ENCODE peak calls at places on chromosome 17, in nine cellular contexts. N is fibroblast of lung, O is AG04449, Y is tibial artery, K is heart left ventricle, X is HepG2, P is HCT116, V is A549, D is epithelial cell of esophagus. B is an unnamed sample.

GRCh38 chr17:78818932-78819331 is 21.7 kb downstream of the USP36 start:
- DNase-seq in N (no peak), O (no peak), Y (no peak), K (no peak), X (no peak), P (no peak), V (no peak), D (no peak), B (no peak)

GRCh38 chr17:35640977-35641526 is 53.9 kb downstream of the AP2B1 start:
- DNase-seq in N (no peak), O (no peak), Y (no peak), K (no peak), X (no peak), P (no peak), V (no peak), D (no peak), B (no peak)

GRCh38 chr17:72466199-72466598 is 345.4 kb downstream of the SOX9 start:
- DNase-seq in N (peak; percentile 81), O (no peak), Y (peak; percentile 27), K (no peak), X (peak; percentile 48), P (no peak), V (peak; percentile 95), D (peak; percentile 98), B (peak; percentile 90)

GRCh38 chr17:41689497-41690299 is 1.0 kb downstream of the EIF1 start:
- DNase-seq in N (peak; percentile 59), O (no peak), Y (no peak), K (no peak), X (peak; percentile 69), P (no peak), V (peak; percentile 79), D (peak; percentile 48), B (no peak)

GRCh38 chr17:82559779-82560642 is 40.5 kb downstream of the FOXK2 start:
- DNase-seq in N (no peak), O (no peak), Y (no peak), K (no peak), X (no peak), P (no peak), V (no peak), D (no peak), B (no peak)

GRCh38 chr17:49035470-49036269 is 38.5 kb downstream of the IGF2BP1 start:
- DNase-seq in N (peak; percentile 33), O (no peak), Y (peak; percentile 69), K (no peak), X (no peak), P (peak; percentile 82), V (peak; percentile 67), D (peak; percentile 49), B (peak; percentile 10)

GRCh38 chr17:40596261-40596919 is 31.1 kb upstream of the CCR7 start:
- DNase-seq in N (no peak), O (no peak), Y (no peak), K (no peak), X (peak; percentile 62), P (peak; percentile 19), V (peak; percentile 98), D (no peak), B (no peak)

GRCh38 chr17:60256174-60256573 is 106.4 kb downstream of the CA4 start:
- DNase-seq in N (peak; percentile 49), O (no peak), Y (no peak), K (no peak), X (no peak), P (no peak), V (no peak), D (no peak), B (no peak)

GRCh38 chr17:10156579-10157488 is 41.6 kb downstream of the GAS7 start:
- DNase-seq in N (no peak), O (no peak), Y (peak; percentile 84), K (peak; percentile 52), X (no peak), P (no peak), V (no peak), D (no peak), B (no peak)

GRCh38 chr17:21094298-21094704 is 32.5 kb upstream of the DHRS7B start:
- DNase-seq in N (no peak), O (no peak), Y (no peak), K (no peak), X (peak; percentile 76), P (no peak), V (peak; percentile 14), D (peak; percentile 20), B (no peak)

GRCh38 chr17:45172541-45173286 is 11.0 kb downstream of the HEXIM2 start:
- DNase-seq in N (peak; percentile 85), O (no peak), Y (peak; percentile 89), K (peak; percentile 77), X (peak; percentile 97), P (peak; percentile 87), V (peak; percentile 99), D (peak; percentile 89), B (peak; percentile 70)

GRCh38 chr17:78882546-78883089 is 20.4 kb downstream of the CEP295NL start:
- DNase-seq in N (no peak), O (no peak), Y (peak; percentile 75), K (peak; percentile 61), X (no peak), P (no peak), V (no peak), D (no peak), B (no peak)

DNA sequence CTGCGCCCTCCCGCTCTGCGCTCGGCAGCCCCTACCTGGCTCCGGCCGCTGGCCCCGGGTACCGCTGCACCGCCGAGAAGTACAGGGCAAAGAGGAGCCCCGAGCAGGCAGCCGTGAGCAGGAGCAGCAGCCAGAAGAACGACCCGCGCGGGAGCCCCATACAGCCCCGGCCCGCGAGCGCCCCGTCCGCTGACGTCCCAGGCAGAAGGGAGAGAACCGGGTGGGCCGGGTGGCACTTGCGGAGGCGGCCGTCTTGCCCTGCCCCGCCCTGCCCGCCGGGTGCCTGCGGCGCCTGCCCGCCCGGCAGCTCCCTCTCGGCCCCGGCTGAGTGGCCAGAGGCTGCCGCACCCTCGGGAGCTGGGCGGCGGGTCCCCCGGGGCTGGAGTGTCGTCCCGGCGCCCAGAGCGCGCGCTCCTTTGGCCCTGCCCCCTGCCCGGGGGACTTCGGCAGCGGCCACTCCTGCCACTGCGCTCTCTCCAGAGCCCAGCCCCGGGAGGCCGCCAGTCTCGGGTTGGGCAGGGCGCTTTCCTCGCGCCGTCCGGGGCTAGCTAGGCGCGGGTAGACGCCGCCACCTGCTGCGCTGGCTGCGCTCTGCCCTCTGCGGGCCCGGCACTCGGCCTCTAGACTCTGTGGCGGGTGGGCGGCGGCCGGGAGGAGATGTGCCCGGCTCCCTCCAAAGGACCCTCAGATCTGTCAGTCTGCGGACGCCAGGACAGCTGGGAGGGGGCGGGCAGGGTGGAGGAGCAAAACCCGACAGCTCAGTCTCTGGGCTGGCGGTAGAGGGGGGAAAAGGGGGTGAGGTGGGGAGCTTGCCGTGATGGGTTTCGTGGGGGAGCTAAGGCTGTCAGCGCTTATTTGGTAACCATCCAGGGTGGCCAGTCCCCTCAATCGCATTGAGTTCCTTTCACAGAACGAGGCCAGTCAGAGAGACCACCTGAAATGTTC is at the start of gene ST6GALNAC2:
- DNase-seq in N (peak; percentile 40), O (no peak), Y (peak; percentile 73), K (peak; percentile 78), X (peak; percentile 66), P (peak; percentile 42), V (peak; percentile 59), D (peak; percentile 84), B (no peak)
- TF ChIP-seq CTCF in N (no peak), O (peak; percentile 17), Y (peak; percentile 31), K (peak; percentile 39), X (peak; percentile 90), P (peak; percentile 12), V (peak; percentile 25), D (peak; percentile 22), B (peak; percentile 42)

DNA sequence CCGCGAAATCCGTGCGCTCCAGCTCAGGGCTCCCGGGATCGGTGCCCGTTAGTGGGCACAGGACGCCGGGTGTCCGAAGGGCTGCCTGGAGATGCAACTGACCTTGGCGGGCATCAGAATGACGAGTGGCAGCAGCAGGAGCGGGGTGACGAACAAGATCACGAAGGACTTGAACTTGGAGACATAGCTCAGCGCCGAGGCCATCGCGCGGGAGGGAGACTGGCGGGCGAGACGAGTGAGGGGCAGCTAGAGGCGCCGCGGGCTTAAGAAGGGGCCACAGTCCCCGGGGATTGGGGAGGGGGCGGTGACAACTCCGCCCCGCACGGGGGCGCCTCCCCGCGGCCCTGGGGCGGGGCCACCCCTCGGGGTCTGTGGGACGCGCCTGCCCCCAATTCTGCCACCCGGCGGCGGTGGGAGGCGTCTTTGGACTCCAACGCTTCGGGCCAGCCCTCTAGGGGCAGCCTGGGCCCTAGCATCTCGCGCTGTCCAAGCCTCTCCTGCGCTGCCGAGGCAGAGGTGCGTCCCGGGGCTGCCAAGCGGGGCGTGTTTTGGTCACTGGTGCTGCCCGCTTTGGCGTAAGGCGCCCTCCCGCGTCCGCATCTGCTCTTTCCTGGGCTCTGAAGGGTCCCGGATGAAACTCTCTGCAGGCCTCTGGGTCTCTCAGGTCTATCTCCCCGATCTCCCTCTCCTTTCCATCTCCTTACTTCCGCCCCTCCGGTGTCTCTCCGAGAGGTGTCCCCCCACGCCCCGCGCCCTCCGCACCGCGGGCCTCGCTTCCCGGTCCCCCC is at the start of gene SLC13A5:
- DNase-seq in N (peak; percentile 20), O (no peak), Y (no peak), K (no peak), X (peak; percentile 87), P (no peak), V (peak; percentile 80), D (peak; percentile 35), B (no peak)
- H3K4me3 ChIP-seq in N (peak within 1 kb of the TSS; percentile 7), O (peak within 1 kb of the TSS; percentile 27), Y (peak within 1 kb of the TSS; percentile 20), K (peak within 1 kb of the TSS; percentile 20), X (peak within 1 kb of the TSS; percentile 84), P (no peak within 1 kb of the TSS), V (peak within 1 kb of the TSS; percentile 58), D (peak within 1 kb of the TSS; percentile 10), B (no peak within 1 kb of the TSS)

GRCh38 chr17:17235212-17236174 is 1.5 kb downstream of the FLCN start:
- DNase-seq in N (peak; percentile 73), O (no peak), Y (no peak), K (no peak), X (peak; percentile 22), P (no peak), V (no peak), D (peak; percentile 66), B (peak; percentile 32)

GRCh38 chr17:17228521-17229279 is 8.3 kb downstream of the FLCN start:
- DNase-seq in N (no peak), O (no peak), Y (peak; percentile 65), K (no peak), X (no peak), P (no peak), V (no peak), D (no peak), B (no peak)

GRCh38 chr17:17229416-17230098 is 7.4 kb downstream of the FLCN start:
- DNase-seq in N (no peak), O (no peak), Y (no peak), K (no peak), X (no peak), P (no peak), V (no peak), D (no peak), B (no peak)

GRCh38 chr17:17231621-17232302 is 5.2 kb downstream of the FLCN start:
- DNase-seq in N (no peak), O (no peak), Y (peak; percentile 53), K (peak; percentile 20), X (no peak), P (no peak), V (no peak), D (no peak), B (no peak)

GRCh38 chr17:17232303-17232621 is 4.7 kb downstream of the FLCN start:
- DNase-seq in N (no peak), O (no peak), Y (peak; percentile 43), K (no peak), X (no peak), P (no peak), V (no peak), D (no peak), B (no peak)
- TF ChIP-seq CTCF in N (no peak), O (no peak), Y (no peak), K (no peak), X (no peak), P (no peak), V (no peak), D (no peak), B (no peak)

GRCh38 chr17:8192070-8192815 is 2.3 kb upstream of the BORCS6 start:
- DNase-seq in N (peak; percentile 87), O (no peak), Y (peak; percentile 92), K (peak; percentile 89), X (peak; percentile 93), P (no peak), V (peak; percentile 97), D (peak; percentile 93), B (no peak)
- H3K4me3 ChIP-seq in N (peak overlapping the region; percentile 33), O (peak overlapping the region; percentile 41), Y (peak overlapping the region; percentile 47), K (peak overlapping the region; percentile 27), X (peak overlapping the region; percentile 65), P (peak overlapping the region; percentile 34), V (peak overlapping the region; percentile 40), D (peak overlapping the region; percentile 43), B (peak overlapping the region; percentile 47)